ENCODE peak calls at places on chromosomes 12 and 14, in nine cellular contexts. D, O, V, L, M, Y, T, I and X are unnamed samples.

GRCh38 chr12:77161944-77162343 is 96.6 kb upstream of the E2F7 start:
- DNase-seq in Y (no peak), M (no peak), D (no peak), V (no peak), T (no peak), O (no peak), L (no peak), I (no peak), X (no peak)

GRCh38 chr12:103198499-103198898 is 241.0 kb downstream of the ASCL1 start:
- DNase-seq in D (no peak), V (no peak), Y (no peak), M (no peak), T (no peak), I (no peak), L (no peak), O (no peak), X (no peak)

GRCh38 chr14:96264850-96265249 is 8.8 kb downstream of the BDKRB1 start:
- DNase-seq in O (no peak), M (peak), I (no peak), L (no peak), D (no peak), Y (no peak), V (no peak), T (no peak), X (no peak)

GRCh38 chr12:109759595-109759994 is 46.0 kb downstream of the FAM222A start:
- DNase-seq in M (peak), T (peak), L (peak), O (no peak), D (peak), Y (no peak), V (no peak), I (peak), X (no peak)

GRCh38 chr12:105455250-105455649 is 124.8 kb downstream of the C12orf75 start:
- DNase-seq in O (no peak), I (no peak), L (no peak), T (no peak), M (no peak), D (no peak), V (no peak), Y (no peak), X (no peak)

GRCh38 chr12:50110127-50110761 is 1.8 kb upstream of the COX14 start:
- DNase-seq in T (peak), L (peak), I (peak), D (no peak), V (no peak), Y (no peak), O (peak), M (peak), X (no peak)

GRCh38 chr12:57099062-57099714 is 10.3 kb downstream of the NAB2 start:
- DNase-seq in M (no peak), I (no peak), T (no peak), V (no peak), O (no peak), Y (no peak), L (no peak), D (no peak), X (no peak)

GRCh38 chr14:21383848-21384493 is at the start of gene SUPT16H:
- DNase-seq in I (peak), T (peak), V (peak), O (peak), Y (peak), M (peak), L (peak), D (peak), X (peak)

GRCh38 chr12:62860501-62861156 is 74.3 kb downstream of the PPM1H start:
- DNase-seq in L (no peak), Y (no peak), D (no peak), V (no peak), T (no peak), O (no peak), M (no peak), I (no peak), X (no peak)

GRCh38 chr12:124822218-124822617 is 41.4 kb downstream of the SCARB1 start:
- DNase-seq in L (no peak), T (no peak), O (no peak), V (no peak), I (no peak), M (no peak), Y (no peak), D (no peak), X (no peak)

GRCh38 chr14:68312884-68313725 is 479.8 kb downstream of the ZFP36L1 start:
- DNase-seq in L (no peak), V (no peak), I (no peak), D (no peak), Y (no peak), O (no peak), T (no peak), M (no peak), X (no peak)

GRCh38 chr14:50434530-50434929 is 37.8 kb upstream of the CDKL1 start:
- DNase-seq in M (no peak), O (no peak), T (no peak), V (no peak), I (no peak), L (no peak), D (no peak), Y (no peak), X (no peak)

GRCh38 chr12:66664076-66664475 is 14.8 kb downstream of the GRIP1 start:
- DNase-seq in M (no peak), V (no peak), L (no peak), I (no peak), D (no peak), O (no peak), Y (no peak), T (no peak), X (no peak)

GRCh38 chr14:75537071-75537470 is 14.8 kb downstream of the BATF start:
- DNase-seq in L (no peak), M (no peak), V (no peak), T (no peak), D (no peak), I (no peak), O (no peak), Y (no peak), X (no peak)

GRCh38 chr12:41505001-41505400 is 316.9 kb downstream of the PDZRN4 start:
- DNase-seq in T (no peak), I (no peak), V (no peak), D (no peak), O (no peak), L (no peak), Y (no peak), M (no peak), X (no peak)
- TF ChIP-seq EP300 in T (no peak), I (no peak), V (no peak), D (no peak), O (no peak), L (no peak), Y (no peak), M (no peak), X (no peak)

DNA sequence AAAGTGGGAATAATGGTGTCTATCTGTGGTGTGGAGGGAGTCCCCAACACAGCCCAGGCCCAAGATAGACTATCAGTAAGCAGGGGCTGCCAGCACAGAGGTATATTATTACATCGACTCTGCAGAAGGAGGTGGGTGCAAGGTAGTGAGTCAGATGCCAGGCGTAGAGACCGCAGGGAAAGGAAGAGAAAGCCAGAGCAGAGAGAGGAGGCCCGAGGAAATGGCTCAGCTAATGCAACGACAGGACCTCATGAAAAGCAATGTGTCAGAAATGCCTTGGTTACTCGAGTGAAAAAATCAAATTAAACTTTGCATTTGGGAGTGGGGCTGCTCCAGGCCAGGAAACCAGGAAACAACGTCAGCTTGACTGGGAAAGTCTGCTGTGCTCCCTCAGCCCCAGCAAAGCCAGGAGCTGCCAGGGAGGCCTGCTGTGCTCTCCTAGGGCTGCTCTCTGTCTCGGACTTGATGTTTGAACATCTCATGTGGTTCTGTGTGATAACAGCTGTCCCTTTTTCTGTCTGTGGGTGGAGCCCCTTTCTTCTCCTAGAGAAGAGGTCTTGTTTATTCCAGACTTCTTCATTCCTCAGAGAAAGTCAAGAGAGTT is 173.3 kb downstream of the SUDS3 start:
- DNase-seq in D (no peak), V (no peak), L (no peak), O (no peak), M (no peak), T (no peak), Y (no peak), I (no peak), X (no peak)
- TF ChIP-seq POLR2A in D (no peak), V (no peak), L (no peak), O (no peak), M (no peak), T (no peak), Y (no peak), I (no peak), X (no peak)

GRCh38 chr12:51890511-51891171 is 2.7 kb downstream of the ANKRD33 start:
- DNase-seq in O (no peak), I (no peak), T (no peak), V (no peak), D (no peak), L (no peak), M (peak), Y (no peak), X (peak)

GRCh38 chr12:51887476-51888315 is at the start of gene ANKRD33:
- DNase-seq in M (peak), T (peak), V (no peak), O (peak), L (peak), I (peak), Y (no peak), D (no peak), X (peak)

GRCh38 chr12:51890135-51890464 is 2.2 kb downstream of the ANKRD33 start:
- DNase-seq in V (no peak), Y (no peak), I (no peak), D (no peak), M (no peak), L (no peak), O (no peak), T (no peak), X (no peak)

GRCh38 chr12:51888316-51889215 is 663 bp downstream of the ANKRD33 start:
- DNase-seq in I (no peak), M (peak), T (no peak), D (no peak), Y (no peak), L (no peak), V (no peak), O (no peak), X (no peak)

DNA sequence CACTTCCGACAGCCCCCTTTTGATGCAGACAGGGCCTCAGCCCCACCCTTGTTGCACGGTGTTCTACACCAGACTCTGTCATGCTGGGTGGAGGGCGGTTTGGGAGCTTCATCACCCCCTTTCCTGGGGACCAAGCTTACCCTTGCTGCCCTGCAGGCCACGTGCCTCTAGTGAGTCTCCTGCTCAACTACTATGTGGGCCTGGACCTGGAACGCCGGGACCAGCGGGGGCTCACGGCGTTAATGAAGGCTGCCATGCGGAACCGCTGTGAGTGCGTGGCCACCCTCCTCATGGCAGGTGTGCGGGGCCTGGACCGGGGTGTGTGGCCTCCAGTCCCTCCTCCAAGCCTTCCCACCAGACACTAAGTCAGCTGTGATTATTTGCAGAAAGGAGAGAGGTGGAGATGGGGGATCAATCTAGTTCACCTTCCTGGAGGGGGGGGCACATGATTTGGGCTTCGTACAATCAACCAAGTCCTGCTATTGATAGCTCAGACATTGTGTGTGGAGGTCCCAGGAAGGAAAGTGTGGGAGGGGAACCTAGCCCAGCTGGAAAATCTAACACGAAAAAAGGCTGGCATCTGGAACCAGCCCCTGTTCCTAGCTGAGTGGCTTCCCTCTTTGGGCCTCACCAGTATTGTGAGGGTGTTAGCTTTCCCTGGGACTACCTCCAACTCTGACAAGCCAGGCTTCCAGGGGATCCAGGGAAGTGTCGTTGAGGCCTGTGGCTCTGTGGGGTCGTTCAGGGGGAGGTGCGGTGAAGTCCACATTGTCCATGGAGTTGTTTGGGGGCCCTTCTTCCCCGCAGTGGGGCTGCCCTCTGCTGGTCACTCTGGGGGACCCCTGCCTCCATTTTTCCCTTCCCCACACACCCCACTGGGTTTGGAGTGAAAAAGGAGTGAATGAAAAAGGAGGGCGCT is 1.6 kb downstream of the ANKRD33 start:
- DNase-seq in I (no peak), D (no peak), L (peak), T (no peak), M (peak), Y (no peak), O (no peak), V (no peak), X (no peak)
- TF ChIP-seq CTCF in I (no peak), D (no peak), L (peak), T (no peak), M (no peak), Y (peak), O (no peak), V (no peak), X (no peak)

GRCh38 chr12:8145754-8146415 is 10.9 kb upstream of the ZNF705A start:
- DNase-seq in I (no peak), M (peak), L (peak), Y (no peak), T (peak), O (no peak), D (no peak), V (no peak), X (no peak)
- TF ChIP-seq EP300 in I (no peak), M (no peak), L (no peak), Y (no peak), T (no peak), O (no peak), D (no peak), V (no peak), X (no peak)

DNA sequence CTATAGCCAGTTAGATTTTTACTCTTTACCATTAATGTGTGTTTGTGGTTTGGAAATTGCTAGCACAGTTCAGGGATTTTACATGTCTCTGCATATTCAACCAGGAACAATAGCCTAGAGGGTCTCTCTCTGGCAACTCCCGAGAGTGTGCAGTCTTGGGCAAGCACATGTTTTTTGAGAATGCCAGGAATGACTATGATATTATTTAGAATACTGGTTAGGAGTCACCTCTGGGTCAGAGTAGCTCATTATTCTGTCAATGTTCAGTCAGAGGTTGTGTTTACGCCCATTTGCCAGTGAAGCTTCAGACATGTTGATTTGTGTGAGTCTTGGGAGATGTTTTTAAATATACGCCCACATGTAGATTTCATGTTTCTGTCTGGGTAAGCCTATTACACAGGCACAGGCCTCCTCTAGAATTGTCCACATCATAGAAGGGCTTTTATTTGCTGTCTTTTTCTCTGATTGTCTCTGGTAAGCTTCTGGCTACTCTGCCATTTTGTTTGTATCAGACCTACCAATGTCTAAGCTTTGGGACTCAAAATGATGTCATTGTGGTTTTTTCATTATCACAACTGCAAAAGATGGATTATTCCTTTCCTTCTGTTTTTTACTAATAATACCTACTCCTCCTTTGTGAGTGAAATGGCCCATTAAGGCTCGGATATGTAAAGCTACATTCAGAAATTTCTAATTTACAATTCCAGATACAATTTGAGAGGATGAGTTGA is 203.1 kb upstream of the PPFIA2 start:
- DNase-seq in V (no peak), T (no peak), Y (no peak), I (no peak), D (no peak), O (no peak), M (no peak), L (no peak), X (no peak)
- TF ChIP-seq POLR2A in V (no peak), T (no peak), Y (no peak), I (no peak), D (no peak), O (no peak), M (no peak), L (no peak), X (no peak)

DNA sequence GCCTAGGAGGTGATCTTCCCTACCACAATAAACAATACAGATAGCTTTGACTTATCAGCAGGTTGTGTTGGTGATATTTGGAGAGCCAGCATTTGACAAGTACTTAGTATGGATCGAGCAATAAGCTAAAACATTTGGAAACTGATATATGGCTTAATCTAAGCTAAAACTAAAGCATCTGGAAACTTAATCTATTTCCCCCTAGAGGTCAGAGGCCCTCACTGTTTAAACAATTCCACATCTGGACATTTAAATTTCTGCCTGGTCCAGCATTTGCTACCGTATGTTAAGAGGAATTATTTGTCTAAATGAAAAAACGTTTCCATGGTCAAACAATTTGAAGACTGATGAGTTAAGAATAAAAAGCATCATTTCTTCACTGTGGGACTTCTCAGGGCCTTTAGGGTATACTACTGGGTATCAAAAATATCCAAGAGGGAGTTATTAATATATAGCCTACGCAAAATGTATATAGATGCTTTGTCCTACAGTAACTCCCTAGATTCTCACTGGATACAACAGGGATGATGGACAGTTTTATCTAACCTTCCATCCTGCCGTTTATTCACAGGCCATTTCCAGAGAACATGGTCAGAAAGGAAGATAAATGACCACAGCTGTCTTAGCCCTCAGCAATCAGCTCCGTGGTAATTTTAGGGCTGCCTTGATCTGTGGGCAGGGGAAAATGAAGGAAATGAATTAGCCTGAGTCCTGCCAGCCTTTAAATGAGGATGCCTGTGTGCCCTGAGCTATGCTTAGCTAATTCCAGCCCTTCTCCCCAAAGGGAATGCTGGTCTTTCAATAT is 135.4 kb upstream of the NUDT4 start:
- DNase-seq in D (no peak), T (no peak), O (no peak), I (no peak), Y (no peak), M (no peak), V (no peak), L (no peak), X (no peak)
- TF ChIP-seq CTCF in D (no peak), T (no peak), O (no peak), I (no peak), Y (no peak), M (no peak), V (no peak), L (no peak), X (no peak)

DNA sequence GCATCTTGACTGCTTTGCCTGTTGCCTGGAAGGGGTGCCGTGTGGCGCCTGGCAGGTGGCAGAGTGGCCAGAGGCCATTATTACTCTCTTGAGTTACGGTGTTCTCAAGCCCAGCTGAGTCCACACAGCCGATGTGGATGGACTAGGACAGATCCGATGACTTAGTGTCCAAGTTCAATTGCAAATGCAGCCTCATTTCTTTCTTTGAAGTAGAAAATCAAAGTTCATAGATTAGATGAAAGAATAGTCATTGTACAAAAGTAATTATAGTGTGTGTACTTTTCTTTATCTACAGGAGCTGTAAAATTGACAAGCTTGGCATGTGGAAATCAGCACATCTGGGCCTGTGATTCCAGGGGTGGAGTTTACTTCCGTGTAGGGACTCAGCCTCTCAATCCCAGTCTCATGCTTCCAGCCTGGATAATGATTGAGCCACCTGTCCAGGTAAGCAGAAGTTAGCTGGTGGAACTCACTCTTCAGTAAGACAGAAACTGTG is 44.7 kb downstream of the ANKRD9 start:
- DNase-seq in D (no peak), Y (no peak), I (peak), V (no peak), M (no peak), O (peak), T (no peak), L (no peak), X (no peak)
- TF ChIP-seq EP300 in D (no peak), Y (no peak), I (no peak), V (no peak), M (no peak), O (no peak), T (no peak), L (no peak), X (no peak)